ENCODE peak calls at places on chromosomes 3 and 15, in six cellular contexts. Z, L, C, G, F and R are unnamed samples.

GRCh38 chr3:120177151-120177550 is 82.9 kb upstream of the GSK3B start:
- DNase-seq in Z (peak), L (peak), C (peak), G (peak), F (no peak), R (no peak)

GRCh38 chr15:85607842-85608241 is 186.9 kb downstream of the KLHL25 start:
- DNase-seq in Z (peak), L (peak), C (no peak), G (no peak), F (no peak), R (no peak)

GRCh38 chr15:79292011-79292410 is 9.5 kb downstream of the ANKRD34C start:
- DNase-seq in Z (no peak), L (no peak), C (no peak), G (no peak), F (no peak), R (no peak)

GRCh38 chr3:188914556-188914955 is 257.2 kb upstream of the TPRG1 start:
- DNase-seq in Z (peak), L (peak), C (no peak), G (no peak), F (no peak), R (no peak)

GRCh38 chr3:150861851-150862250 is 43.4 kb downstream of the MINDY4B start:
- DNase-seq in Z (no peak), L (no peak), C (no peak), G (no peak), F (no peak), R (no peak)

GRCh38 chr3:181613813-181614212 is 97.9 kb upstream of the SOX2 start:
- DNase-seq in Z (no peak), L (no peak), C (no peak), G (no peak), F (no peak), R (no peak)

GRCh38 chr15:59791646-59792208 is 102.6 kb upstream of the BNIP2 start:
- DNase-seq in Z (no peak), L (no peak), C (no peak), G (no peak), F (no peak), R (no peak)

GRCh38 chr15:78129098-78130011 is 1.9 kb downstream of the CIB2 start:
- DNase-seq in Z (no peak), L (no peak), C (no peak), G (no peak), F (no peak), R (no peak)

GRCh38 chr15:80970018-80970657 is 19.5 kb downstream of the MESD start:
- DNase-seq in Z (peak), L (peak), C (peak), G (peak), F (no peak), R (peak)

GRCh38 chr3:44039006-44039405 is 202.7 kb upstream of the TOPAZ1 start:
- DNase-seq in Z (no peak), L (no peak), C (no peak), G (no peak), F (no peak), R (no peak)

DNA sequence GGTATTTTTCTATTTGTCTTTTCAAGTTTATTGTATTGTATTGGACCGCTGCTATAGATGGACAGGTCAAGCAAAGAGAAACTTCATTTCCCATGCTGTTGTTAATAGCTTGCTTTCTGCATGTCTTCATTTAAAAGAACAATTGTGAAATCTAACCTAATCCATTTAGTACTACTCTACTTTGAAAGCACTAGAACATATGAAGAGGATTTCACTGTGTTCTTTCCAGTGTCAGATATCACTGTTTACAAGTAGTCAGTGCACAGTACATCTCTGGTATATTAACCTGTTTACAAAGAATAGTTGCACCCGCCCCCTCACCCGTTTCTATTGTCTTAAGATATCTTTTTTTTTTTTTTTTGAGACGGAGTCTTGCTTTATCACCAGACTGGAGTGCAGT is 21.8 kb upstream of the EDEM1 start:
- DNase-seq in Z (no peak), L (no peak), C (no peak), G (no peak), F (no peak), R (no peak)
- TF ChIP-seq CTCF in Z (no peak), L (no peak), C (no peak), G (no peak), F (no peak), R (no peak)

GRCh38 chr3:17192995-17193394 is 308.2 kb downstream of the PLCL2 start:
- DNase-seq in Z (no peak), L (no peak), C (no peak), G (no peak), F (no peak), R (no peak)

GRCh38 chr3:17194116-17194515 is 309.4 kb downstream of the PLCL2 start:
- DNase-seq in Z (no peak), L (no peak), C (no peak), G (no peak), F (no peak), R (no peak)

GRCh38 chr3:17195192-17195611 is 310.4 kb downstream of the PLCL2 start:
- DNase-seq in Z (no peak), L (peak), C (no peak), G (no peak), F (no peak), R (no peak)

GRCh38 chr3:17201538-17201937 is 316.8 kb downstream of the PLCL2 start:
- DNase-seq in Z (no peak), L (no peak), C (no peak), G (no peak), F (no peak), R (no peak)

DNA sequence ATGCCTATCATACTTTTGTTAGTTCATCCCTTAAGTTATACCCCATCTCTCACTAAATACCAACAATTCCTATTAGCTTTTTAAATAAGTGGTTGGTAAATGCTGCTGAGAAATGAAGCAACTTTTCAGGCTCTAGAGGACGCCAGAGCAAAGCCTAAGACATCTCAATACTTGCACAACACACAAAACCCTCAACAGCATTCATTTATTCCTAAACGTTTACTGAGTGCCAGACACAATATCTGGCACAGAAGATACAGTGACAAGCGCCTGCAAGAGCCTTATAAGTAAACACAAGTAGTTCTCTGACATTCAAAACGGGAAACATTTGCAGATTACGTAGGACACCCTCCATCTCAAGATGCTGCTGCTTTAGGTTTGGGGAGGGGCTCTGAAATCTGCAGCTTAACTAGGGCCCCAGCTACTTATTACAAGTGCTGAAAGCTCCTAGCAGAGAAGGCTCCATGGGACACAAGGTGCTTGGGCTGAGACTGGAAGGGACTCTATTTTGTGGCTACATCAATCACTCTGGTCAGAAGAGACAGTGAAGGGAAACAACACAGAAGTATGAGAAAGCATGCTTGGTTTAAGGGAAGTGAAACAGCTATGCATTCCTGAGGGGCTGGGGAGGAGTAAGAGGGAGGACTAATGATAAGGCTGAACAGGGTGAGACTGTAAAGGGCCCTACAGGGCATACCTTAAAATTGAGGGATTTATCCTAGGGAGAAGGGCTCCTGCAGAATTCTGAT is 311.3 kb downstream of the PLCL2 start:
- DNase-seq in Z (no peak), L (peak), C (no peak), G (no peak), F (no peak), R (no peak)
- TF ChIP-seq CTCF in Z (peak), L (peak), C (no peak), G (no peak), F (peak), R (no peak)

GRCh38 chr15:64141798-64142512 is 9.6 kb upstream of the SNX22 start:
- DNase-seq in Z (no peak), L (no peak), C (no peak), G (no peak), F (no peak), R (no peak)

GRCh38 chr15:64133619-64134018 is 17.9 kb upstream of the SNX22 start:
- DNase-seq in Z (no peak), L (no peak), C (no peak), G (no peak), F (no peak), R (no peak)

GRCh38 chr15:64134322-64134829 is 17.2 kb upstream of the SNX22 start:
- DNase-seq in Z (no peak), L (peak), C (no peak), G (no peak), F (no peak), R (no peak)

GRCh38 chr15:64138542-64138941 is 13.0 kb upstream of the SNX22 start:
- DNase-seq in Z (no peak), L (no peak), C (no peak), G (no peak), F (no peak), R (no peak)

GRCh38 chr15:64137226-64137833 is 14.2 kb upstream of the SNX22 start:
- DNase-seq in Z (no peak), L (no peak), C (no peak), G (no peak), F (no peak), R (no peak)
- TF ChIP-seq CTCF in Z (no peak), L (no peak), C (no peak), G (no peak), F (no peak), R (no peak)

GRCh38 chr3:87495946-87496345 is 219.6 kb upstream of the POU1F1 start:
- DNase-seq in Z (no peak), L (no peak), C (no peak), G (no peak), F (no peak), R (no peak)

GRCh38 chr3:87498358-87499080 is 222.1 kb upstream of the POU1F1 start:
- DNase-seq in Z (no peak), L (no peak), C (no peak), G (no peak), F (no peak), R (no peak)

GRCh38 chr3:87489892-87490291 is 213.5 kb upstream of the POU1F1 start:
- DNase-seq in Z (no peak), L (no peak), C (no peak), G (no peak), F (no peak), R (no peak)

GRCh38 chr3:87491843-87492242 is 215.5 kb upstream of the POU1F1 start:
- DNase-seq in Z (no peak), L (no peak), C (no peak), G (no peak), F (no peak), R (no peak)

DNA sequence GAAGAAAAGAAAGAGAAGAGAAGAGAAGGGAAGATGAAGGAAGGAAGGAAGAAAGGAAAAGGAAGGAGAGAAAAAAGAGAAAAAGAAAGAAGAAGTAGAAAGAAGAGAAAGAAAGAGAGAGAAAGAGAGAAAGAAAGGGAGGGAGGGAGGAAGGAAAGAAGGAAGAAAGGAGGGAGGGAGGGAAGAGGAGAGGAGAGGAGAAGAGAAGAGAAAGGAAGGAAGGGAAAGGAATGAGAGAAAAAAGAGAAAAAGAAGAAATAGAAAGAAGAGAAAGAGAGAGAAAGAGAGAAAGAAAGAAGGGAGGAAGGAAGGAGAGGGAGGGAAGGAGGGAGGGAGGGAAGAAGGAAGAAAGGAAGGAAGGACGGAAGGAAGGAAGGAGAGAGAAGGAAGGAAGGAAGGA is 217.9 kb upstream of the POU1F1 start:
- DNase-seq in Z (no peak), L (no peak), C (no peak), G (no peak), F (no peak), R (no peak)
- TF ChIP-seq CTCF in Z (no peak), L (no peak), C (no peak), G (no peak), F (no peak), R (no peak)

GRCh38 chr3:57031622-57032541 is 28.6 kb upstream of the SPATA12 start:
- DNase-seq in Z (no peak), L (no peak), C (no peak), G (no peak), F (no peak), R (no peak)
- TF ChIP-seq CTCF in Z (no peak), L (no peak), C (no peak), G (no peak), F (no peak), R (no peak)

DNA sequence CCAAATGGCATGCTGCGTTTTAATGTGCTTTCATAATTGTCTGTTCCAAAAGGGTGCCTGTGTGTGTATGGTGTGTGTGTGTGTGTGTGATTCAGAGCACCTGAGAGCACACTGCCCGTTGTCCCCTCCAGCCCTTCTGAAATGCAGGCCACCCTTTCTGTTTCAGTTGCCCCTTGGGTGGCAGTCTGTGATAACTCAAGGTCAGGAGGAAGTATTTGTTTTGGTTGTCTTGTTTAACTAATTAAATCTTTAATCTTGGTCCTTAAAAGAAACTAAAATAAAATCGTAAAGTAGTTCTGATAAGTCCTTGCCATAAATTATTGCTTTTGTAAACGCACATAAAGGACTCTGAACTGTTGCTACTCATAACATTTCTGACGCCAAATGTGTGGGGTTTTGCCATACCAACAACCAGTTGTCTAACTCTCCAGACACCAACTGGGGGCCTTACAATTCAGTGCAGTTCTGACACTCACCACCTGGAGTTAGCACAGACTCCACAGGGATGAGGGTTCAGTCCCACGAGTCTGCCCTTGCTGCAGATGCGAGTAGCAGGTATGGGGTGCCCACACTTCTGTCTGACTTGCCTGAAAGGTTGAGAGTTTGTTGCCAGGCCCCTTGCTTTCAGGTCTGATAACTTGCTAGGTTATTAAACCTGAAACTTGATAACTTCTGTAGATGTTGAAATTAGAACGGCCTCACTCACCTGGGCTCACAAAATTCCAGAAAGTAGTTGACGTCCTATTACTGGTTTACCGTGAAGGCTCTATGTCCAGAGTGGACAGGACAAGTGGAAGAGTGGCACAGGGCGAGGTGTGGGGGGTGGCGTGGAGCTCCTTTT is 157.3 kb downstream of the IGF1R start:
- DNase-seq in Z (no peak), L (no peak), C (no peak), G (no peak), F (no peak), R (no peak)
- TF ChIP-seq CTCF in Z (peak), L (no peak), C (peak), G (peak), F (no peak), R (peak)